ENCODE peak calls at places on chromosomes 3 and 15, in ten cellular contexts. S is sigmoid colon, H is heart right ventricle, F is hepatocyte, D is body of pancreas, K is spleen, B is pancreas, E is fibroblast of lung, R is PC-9, J is neuronal stem cell. V is an unnamed sample.

GRCh38 chr3:128311441-128311844 is 155.2 kb downstream of the DNAJB8 start:
- DNase-seq in S (no peak), H (peak; percentile 65), F (no peak), D (peak; percentile 77), K (no peak), B (no peak), E (no peak), R (no peak), J (no peak), V (no peak)

GRCh38 chr3:56364665-56365064 is 103.6 kb downstream of the ERC2 start:
- DNase-seq in S (no peak), H (no peak), F (no peak), D (no peak), K (no peak), B (no peak), E (no peak), R (no peak), J (no peak), V (no peak)

GRCh38 chr3:46105313-46105919 is 78.1 kb upstream of the XCR1 start:
- DNase-seq in S (no peak), H (no peak), F (no peak), D (no peak), K (no peak), B (no peak), E (no peak), R (no peak), J (no peak), V (no peak)

GRCh38 chr3:58422756-58423324 is 10.8 kb downstream of the PDHB start:
- DNase-seq in S (no peak), H (no peak), F (peak; percentile 32), D (no peak), K (no peak), B (no peak), E (peak; percentile 35), R (no peak), J (no peak), V (no peak)

GRCh38 chr3:148344522-148344921 is 353.2 kb upstream of the AGTR1 start:
- DNase-seq in S (no peak), H (no peak), F (no peak), D (no peak), K (no peak), B (no peak), E (no peak), R (no peak), J (no peak), V (no peak)

GRCh38 chr15:26197719-26198118 is 334.6 kb upstream of the ATP10A start:
- DNase-seq in S (no peak), H (no peak), F (no peak), D (no peak), K (no peak), B (no peak), E (no peak), R (no peak), J (peak; percentile 9), V (no peak)

GRCh38 chr3:95228416-95228815 is 1165.6 kb downstream of the NSUN3 start:
- DNase-seq in S (no peak), H (no peak), F (no peak), D (no peak), K (no peak), B (no peak), E (no peak), R (no peak), J (no peak), V (no peak)

GRCh38 chr3:98613616-98614015 is 20.2 kb upstream of the CPOX start:
- DNase-seq in S (no peak), H (no peak), F (no peak), D (no peak), K (no peak), B (no peak), E (no peak), R (no peak), J (no peak), V (no peak)

GRCh38 chr3:188959013-188959412 is 212.8 kb upstream of the TPRG1 start:
- DNase-seq in S (no peak), H (no peak), F (no peak), D (no peak), K (no peak), B (no peak), E (no peak), R (no peak), J (no peak), V (no peak)

GRCh38 chr3:8778475-8778874 is 9.1 kb upstream of the OXTR start:
- DNase-seq in S (no peak), H (no peak), F (no peak), D (no peak), K (no peak), B (no peak), E (no peak), R (no peak), J (no peak), V (peak; percentile 61)

GRCh38 chr3:177724020-177724638 is 526.8 kb upstream of the TBL1XR1 start:
- DNase-seq in S (peak; percentile 89), H (peak; percentile 46), F (no peak), D (peak; percentile 37), K (no peak), B (no peak), E (peak; percentile 86), R (no peak), J (no peak), V (no peak)

GRCh38 chr3:123048480-123049237 is 18.2 kb upstream of the PDIA5 start:
- DNase-seq in S (no peak), H (no peak), F (no peak), D (no peak), K (peak; percentile 81), B (no peak), E (no peak), R (no peak), J (no peak), V (no peak)

GRCh38 chr15:90388462-90389182 is 580 bp downstream of the IQGAP1 start:
- DNase-seq in S (peak; percentile 86), H (peak; percentile 73), F (peak; percentile 68), D (peak; percentile 59), K (peak; percentile 95), B (peak; percentile 82), E (peak; percentile 50), R (no peak), J (peak; percentile 35), V (no peak)

GRCh38 chr15:75195122-75195765 is 6.4 kb upstream of the C15orf39 start:
- DNase-seq in S (no peak), H (peak; percentile 63), F (peak; percentile 65), D (peak; percentile 68), K (peak; percentile 75), B (no peak), E (no peak), R (no peak), J (peak; percentile 62), V (no peak)

DNA sequence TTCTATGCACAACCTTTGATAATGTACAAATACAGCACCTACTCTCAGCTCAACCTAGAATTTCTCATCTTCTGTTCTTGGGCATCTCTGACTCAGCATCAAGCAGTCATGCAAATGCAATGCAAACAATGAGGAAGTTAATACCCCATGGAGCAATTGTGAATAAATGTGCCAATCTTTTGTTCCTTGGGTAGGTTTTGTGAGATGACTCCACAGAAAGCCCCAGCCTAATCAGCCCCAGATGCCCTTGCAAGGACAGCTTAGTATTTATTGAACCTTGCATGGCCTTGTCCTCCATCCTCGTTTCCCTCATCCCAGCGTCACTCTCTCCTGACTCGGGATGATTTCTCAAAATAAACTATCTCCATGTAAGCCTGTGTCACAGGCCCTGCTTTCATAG is 494.7 kb upstream of the NECTIN3 start:
- DNase-seq in S (no peak), H (no peak), F (peak; percentile 20), D (no peak), K (no peak), B (no peak), E (peak; percentile 82), R (peak; percentile 86), J (peak; percentile 49), V (peak; percentile 86)
- H3K27ac ChIP-seq in S (peak overlapping the region; percentile 29), H (no peak overlapping the region), F (no peak overlapping the region), D (no peak overlapping the region), K (no peak overlapping the region), B (no peak overlapping the region), E (peak overlapping the region; percentile 71), R (peak overlapping the region; percentile 34), J (no peak overlapping the region), V (no peak overlapping the region)

GRCh38 chr3:16503191-16503776 is 10.2 kb downstream of the RFTN1 start:
- DNase-seq in S (no peak), H (no peak), F (peak; percentile 23), D (no peak), K (no peak), B (no peak), E (no peak), R (no peak), J (no peak), V (no peak)

GRCh38 chr3:16506451-16506850 is 7.0 kb downstream of the RFTN1 start:
- DNase-seq in S (no peak), H (no peak), F (no peak), D (no peak), K (no peak), B (no peak), E (no peak), R (no peak), J (no peak), V (no peak)

GRCh38 chr3:16504692-16505091 is 8.8 kb downstream of the RFTN1 start:
- DNase-seq in S (no peak), H (no peak), F (no peak), D (no peak), K (no peak), B (no peak), E (no peak), R (no peak), J (no peak), V (peak; percentile 11)

GRCh38 chr3:16502347-16502908 is 11.1 kb downstream of the RFTN1 start:
- DNase-seq in S (no peak), H (no peak), F (no peak), D (no peak), K (no peak), B (no peak), E (no peak), R (no peak), J (no peak), V (no peak)

DNA sequence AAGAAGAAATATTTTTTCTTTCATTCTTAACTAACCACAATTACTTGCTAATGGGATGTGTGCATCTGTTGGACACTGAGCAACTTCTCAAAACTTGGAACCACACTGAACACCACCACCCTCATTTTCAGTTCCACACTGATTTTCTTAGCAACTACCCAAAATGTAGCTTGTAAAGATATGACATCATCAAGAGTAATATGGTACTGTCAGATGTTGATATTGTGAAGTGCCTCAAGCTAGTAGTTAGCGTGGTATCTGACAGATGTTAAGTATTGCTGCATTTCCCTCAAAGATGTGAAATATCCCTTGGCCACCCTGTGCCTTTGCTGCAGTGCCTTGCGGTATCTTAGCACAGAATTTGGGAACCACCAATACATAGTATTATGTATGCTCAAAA is 9.3 kb downstream of the RFTN1 start:
- DNase-seq in S (no peak), H (no peak), F (no peak), D (no peak), K (no peak), B (no peak), E (peak; percentile 48), R (no peak), J (no peak), V (no peak)
- H3K4me1 ChIP-seq in S (no peaks in the 10 kb centered on the region), H (peaks cover 7% of the 10 kb centered on the region), F (no peaks in the 10 kb centered on the region), D (no peaks in the 10 kb centered on the region), K (peaks cover 64% of the 10 kb centered on the region), B (no peaks in the 10 kb centered on the region), E (peaks cover 11% of the 10 kb centered on the region), R (no peaks in the 10 kb centered on the region), J (no peaks in the 10 kb centered on the region), V (no peaks in the 10 kb centered on the region)

GRCh38 chr15:67783303-67783702 is 42.0 kb upstream of the SKOR1 start:
- DNase-seq in S (no peak), H (no peak), F (no peak), D (no peak), K (no peak), B (no peak), E (no peak), R (no peak), J (no peak), V (no peak)
- H3K27ac ChIP-seq in S (no peak overlapping the region), H (no peak overlapping the region), F (no peak overlapping the region), D (no peak overlapping the region), K (no peak overlapping the region), B (no peak overlapping the region), E (no peak overlapping the region), R (no peak overlapping the region), J (no peak overlapping the region), V (no peak overlapping the region)

GRCh38 chr3:44048949-44049348 is 192.7 kb upstream of the TOPAZ1 start:
- DNase-seq in S (no peak), H (no peak), F (no peak), D (no peak), K (no peak), B (no peak), E (no peak), R (no peak), J (no peak), V (no peak)
- H3K4me1 ChIP-seq in S (no peaks in the 10 kb centered on the region), H (no peaks in the 10 kb centered on the region), F (no peaks in the 10 kb centered on the region), D (peaks cover 20% of the 10 kb centered on the region), K (peaks cover 11% of the 10 kb centered on the region), B (no peaks in the 10 kb centered on the region), E (no peaks in the 10 kb centered on the region), R (peaks cover 48% of the 10 kb centered on the region), J (peaks cover 18% of the 10 kb centered on the region), V (peaks cover 10% of the 10 kb centered on the region)